ENCODE peak calls at places on chromosomes 13 and 19, in seven cellular contexts. One of them, this sample, is unnamed.

GRCh38 chr19:44905437-44906160 is at the start of gene APOE:
- DNase-seq in PC-9: peak; percentile 29
- DNase-seq in kidney: no peak
- DNase-seq in heart right ventricle: no peak
- DNase-seq in Peyer's patch: no peak
- DNase-seq in tibial nerve: no peak
- DNase-seq in A549: no peak
- DNase-seq in this sample: no peak

GRCh38 chr19:19752760-19753403 is 20.0 kb upstream of the ZNF14 start:
- DNase-seq in PC-9: no peak
- DNase-seq in kidney: no peak
- DNase-seq in heart right ventricle: no peak
- DNase-seq in Peyer's patch: no peak
- DNase-seq in tibial nerve: no peak
- DNase-seq in A549: no peak
- DNase-seq in this sample: no peak

GRCh38 chr19:53432088-53432661 is 391 bp downstream of the ZNF761 start:
- DNase-seq in PC-9: no peak
- DNase-seq in kidney: peak; percentile 74
- DNase-seq in heart right ventricle: peak; percentile 21
- DNase-seq in Peyer's patch: peak; percentile 53
- DNase-seq in tibial nerve: no peak
- DNase-seq in A549: no peak
- DNase-seq in this sample: peak; percentile 75

GRCh38 chr19:56125806-56126590 is 4.9 kb upstream of the ZNF787 start:
- DNase-seq in PC-9: no peak
- DNase-seq in kidney: no peak
- DNase-seq in heart right ventricle: no peak
- DNase-seq in Peyer's patch: no peak
- DNase-seq in tibial nerve: no peak
- DNase-seq in A549: no peak
- DNase-seq in this sample: no peak

GRCh38 chr19:50909240-50910070 is 1.7 kb downstream of the KLK4 start:
- DNase-seq in PC-9: peak; percentile 79
- DNase-seq in kidney: no peak
- DNase-seq in heart right ventricle: no peak
- DNase-seq in Peyer's patch: peak; percentile 84
- DNase-seq in tibial nerve: peak; percentile 31
- DNase-seq in A549: peak; percentile 86
- DNase-seq in this sample: no peak

GRCh38 chr13:51618626-51619025 is 34.4 kb downstream of the WDFY2 start:
- DNase-seq in PC-9: no peak
- DNase-seq in kidney: no peak
- DNase-seq in heart right ventricle: no peak
- DNase-seq in Peyer's patch: no peak
- DNase-seq in tibial nerve: no peak
- DNase-seq in A549: no peak
- DNase-seq in this sample: no peak

GRCh38 chr19:3046621-3047306 is 15.5 kb downstream of the TLE5 start:
- DNase-seq in PC-9: no peak
- DNase-seq in kidney: peak; percentile 90
- DNase-seq in heart right ventricle: peak; percentile 44
- DNase-seq in Peyer's patch: no peak
- DNase-seq in tibial nerve: no peak
- DNase-seq in A549: no peak
- DNase-seq in this sample: no peak

GRCh38 chr19:44687898-44688297 is 11.1 kb upstream of the CEACAM16 start:
- DNase-seq in PC-9: no peak
- DNase-seq in kidney: peak; percentile 0
- DNase-seq in heart right ventricle: no peak
- DNase-seq in Peyer's patch: no peak
- DNase-seq in tibial nerve: no peak
- DNase-seq in A549: no peak
- DNase-seq in this sample: no peak

GRCh38 chr19:54271106-54271505 is 9.8 kb downstream of the LILRB2 start:
- DNase-seq in PC-9: no peak
- DNase-seq in kidney: no peak
- DNase-seq in heart right ventricle: peak; percentile 38
- DNase-seq in Peyer's patch: no peak
- DNase-seq in tibial nerve: no peak
- DNase-seq in A549: no peak
- DNase-seq in this sample: peak; percentile 71

GRCh38 chr19:51141181-51141580 is 920 bp upstream of the SIGLEC7 start:
- DNase-seq in PC-9: no peak
- DNase-seq in kidney: no peak
- DNase-seq in heart right ventricle: no peak
- DNase-seq in Peyer's patch: no peak
- DNase-seq in tibial nerve: no peak
- DNase-seq in A549: no peak
- DNase-seq in this sample: no peak

GRCh38 chr19:46115396-46116109 is 8.9 kb downstream of the IGFL3 start:
- DNase-seq in PC-9: peak; percentile 57
- DNase-seq in kidney: no peak
- DNase-seq in heart right ventricle: no peak
- DNase-seq in Peyer's patch: no peak
- DNase-seq in tibial nerve: no peak
- DNase-seq in A549: peak; percentile 70
- DNase-seq in this sample: no peak

GRCh38 chr13:99206226-99206625 is 5.6 kb downstream of the UBAC2 start:
- DNase-seq in PC-9: no peak
- DNase-seq in kidney: no peak
- DNase-seq in heart right ventricle: no peak
- DNase-seq in Peyer's patch: no peak
- DNase-seq in tibial nerve: no peak
- DNase-seq in A549: no peak
- DNase-seq in this sample: no peak

GRCh38 chr13:99208185-99208584 is 7.5 kb downstream of the UBAC2 start:
- DNase-seq in PC-9: no peak
- DNase-seq in kidney: no peak
- DNase-seq in heart right ventricle: no peak
- DNase-seq in Peyer's patch: no peak
- DNase-seq in tibial nerve: no peak
- DNase-seq in A549: no peak
- DNase-seq in this sample: no peak

GRCh38 chr13:99207511-99207910 is 6.9 kb downstream of the UBAC2 start:
- DNase-seq in PC-9: no peak
- DNase-seq in kidney: no peak
- DNase-seq in heart right ventricle: no peak
- DNase-seq in Peyer's patch: no peak
- DNase-seq in tibial nerve: no peak
- DNase-seq in A549: no peak
- DNase-seq in this sample: no peak

GRCh38 chr13:99205621-99206220 is 5.1 kb downstream of the UBAC2 start:
- DNase-seq in PC-9: no peak
- DNase-seq in kidney: no peak
- DNase-seq in heart right ventricle: no peak
- DNase-seq in Peyer's patch: no peak
- DNase-seq in tibial nerve: no peak
- DNase-seq in A549: no peak
- DNase-seq in this sample: no peak

DNA sequence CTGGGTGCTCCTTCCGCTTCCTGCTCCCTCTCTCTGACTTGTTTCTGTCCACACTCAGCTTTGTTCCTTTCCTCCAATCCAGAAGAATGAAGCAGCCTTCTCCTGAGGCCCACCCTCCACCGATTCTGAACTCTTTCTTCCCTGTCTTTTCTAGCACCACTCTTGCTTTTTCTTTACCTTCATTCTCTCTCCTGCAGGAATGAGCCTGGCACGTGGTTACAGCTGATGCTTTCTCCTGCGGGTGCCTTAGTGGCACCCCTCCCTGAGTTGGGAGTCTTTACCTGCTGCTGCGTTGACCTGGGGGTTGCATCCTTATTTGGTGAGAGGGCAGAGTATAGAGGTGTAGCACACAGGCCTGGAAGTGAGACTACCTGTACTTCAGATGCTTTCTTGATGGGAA is 6.2 kb downstream of the UBAC2 start:
- DNase-seq in PC-9: no peak
- DNase-seq in kidney: no peak
- DNase-seq in heart right ventricle: no peak
- DNase-seq in Peyer's patch: no peak
- DNase-seq in tibial nerve: no peak
- DNase-seq in A549: no peak
- DNase-seq in this sample: no peak
- H3K4me1 ChIP-seq in PC-9: peaks cover 17% of the 10 kb centered on the region
- H3K4me1 ChIP-seq in kidney: peaks cover 8% of the 10 kb centered on the region
- H3K4me1 ChIP-seq in heart right ventricle: peaks cover 32% of the 10 kb centered on the region
- H3K4me1 ChIP-seq in Peyer's patch: peaks cover 5% of the 10 kb centered on the region
- H3K4me1 ChIP-seq in tibial nerve: peaks cover 16% of the 10 kb centered on the region
- H3K4me1 ChIP-seq in A549: peaks cover 7% of the 10 kb centered on the region
- H3K4me1 ChIP-seq in this sample: peaks cover 15% of the 10 kb centered on the region

GRCh38 chr19:49672131-49672919 is 4.7 kb upstream of the PRMT1 start:
- DNase-seq in PC-9: peak; percentile 63
- DNase-seq in kidney: peak; percentile 89
- DNase-seq in heart right ventricle: peak; percentile 76
- DNase-seq in Peyer's patch: peak; percentile 87
- DNase-seq in tibial nerve: peak; percentile 40
- DNase-seq in A549: peak; percentile 97
- DNase-seq in this sample: peak; percentile 88
- TF ChIP-seq CTCF in PC-9: peak; percentile 90
- TF ChIP-seq CTCF in kidney: peak; percentile 86
- TF ChIP-seq CTCF in heart right ventricle: peak; percentile 90
- TF ChIP-seq CTCF in Peyer's patch: peak; percentile 78
- TF ChIP-seq CTCF in tibial nerve: peak; percentile 85
- TF ChIP-seq CTCF in A549: peak; percentile 94
- TF ChIP-seq CTCF in this sample: peak; percentile 89

GRCh38 chr19:58265100-58265499 is 13.7 kb upstream of the ZNF8 start:
- DNase-seq in PC-9: no peak
- DNase-seq in kidney: no peak
- DNase-seq in heart right ventricle: no peak
- DNase-seq in Peyer's patch: no peak
- DNase-seq in tibial nerve: no peak
- DNase-seq in A549: no peak
- DNase-seq in this sample: no peak
- H3K4me1 ChIP-seq in PC-9: no peaks in the 10 kb centered on the region
- H3K4me1 ChIP-seq in kidney: no peaks in the 10 kb centered on the region
- H3K4me1 ChIP-seq in heart right ventricle: no peaks in the 10 kb centered on the region
- H3K4me1 ChIP-seq in Peyer's patch: no peaks in the 10 kb centered on the region
- H3K4me1 ChIP-seq in tibial nerve: no peaks in the 10 kb centered on the region
- H3K4me1 ChIP-seq in A549: no peaks in the 10 kb centered on the region
- H3K4me1 ChIP-seq in this sample: no peaks in the 10 kb centered on the region

DNA sequence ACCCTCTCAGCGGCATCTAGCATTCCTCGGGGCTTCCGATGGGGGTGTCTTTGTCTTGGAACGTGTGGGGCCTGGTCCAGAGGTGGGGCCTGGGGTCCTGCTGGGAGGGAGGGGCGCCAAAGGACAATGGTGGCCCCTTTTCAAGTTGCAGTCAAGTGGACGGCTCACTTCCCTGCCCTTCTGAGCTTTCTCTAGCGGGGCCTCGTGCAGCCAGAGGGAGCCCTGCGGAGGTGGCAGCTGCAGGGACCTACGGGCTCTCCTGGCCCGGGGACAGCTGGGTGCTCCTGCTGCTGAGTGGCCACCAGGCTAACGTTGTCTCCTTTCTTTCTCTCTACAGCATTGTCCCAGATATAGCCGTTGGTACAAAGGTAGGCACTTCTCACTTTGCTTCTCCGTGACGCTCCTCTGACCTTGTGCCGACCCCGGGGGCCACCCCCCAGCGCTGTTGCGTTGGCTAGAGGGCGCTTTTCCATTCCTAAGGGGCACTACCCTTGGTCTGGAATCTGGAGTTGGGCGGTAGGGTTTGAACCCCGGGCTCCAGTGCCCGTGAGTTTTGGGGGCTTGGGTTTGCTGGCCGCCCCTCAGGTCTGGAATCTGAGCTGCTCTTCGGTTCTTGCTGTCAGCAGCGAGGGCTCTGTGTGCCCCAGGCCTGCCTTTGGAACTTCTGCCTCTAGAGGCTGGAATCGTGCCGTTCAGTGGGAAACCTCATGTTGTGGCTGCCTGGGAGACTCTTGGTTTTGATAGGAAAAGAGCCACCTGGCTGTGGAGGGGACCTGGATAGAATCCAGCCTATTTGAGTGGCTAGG is 2.0 kb downstream of the PTBP1 start:
- DNase-seq in PC-9: no peak
- DNase-seq in kidney: peak; percentile 79
- DNase-seq in heart right ventricle: no peak
- DNase-seq in Peyer's patch: no peak
- DNase-seq in tibial nerve: no peak
- DNase-seq in A549: no peak
- DNase-seq in this sample: no peak
- TF ChIP-seq CTCF in PC-9: peak; percentile 12
- TF ChIP-seq CTCF in kidney: no peak
- TF ChIP-seq CTCF in heart right ventricle: no peak
- TF ChIP-seq CTCF in Peyer's patch: no peak
- TF ChIP-seq CTCF in tibial nerve: no peak
- TF ChIP-seq CTCF in A549: peak; percentile 27
- TF ChIP-seq CTCF in this sample: no peak

DNA sequence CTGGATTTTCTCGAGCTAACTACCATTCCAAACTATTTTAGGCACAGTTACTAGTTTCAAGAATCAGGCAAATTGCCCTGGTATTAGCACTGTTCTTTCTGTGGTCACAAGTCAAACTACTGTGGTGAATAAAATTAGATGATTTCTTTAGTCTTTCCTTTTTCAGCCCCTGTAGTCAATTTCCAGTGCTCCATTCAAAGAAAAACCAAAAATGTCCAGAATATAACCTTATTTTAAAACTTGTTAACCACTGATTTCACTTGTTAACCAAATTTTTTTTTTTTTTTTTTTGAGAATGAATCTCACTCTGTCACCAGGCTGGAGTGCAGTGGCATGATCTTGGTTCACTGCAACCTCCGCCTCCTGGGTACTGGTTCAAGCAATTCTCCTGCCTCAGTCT is 50.6 kb upstream of the USPL1 start:
- DNase-seq in PC-9: no peak
- DNase-seq in kidney: no peak
- DNase-seq in heart right ventricle: no peak
- DNase-seq in Peyer's patch: no peak
- DNase-seq in tibial nerve: no peak
- DNase-seq in A549: no peak
- DNase-seq in this sample: no peak
- H3K4me1 ChIP-seq in PC-9: peaks cover 18% of the 10 kb centered on the region
- H3K4me1 ChIP-seq in kidney: no peaks in the 10 kb centered on the region
- H3K4me1 ChIP-seq in heart right ventricle: peaks cover 13% of the 10 kb centered on the region
- H3K4me1 ChIP-seq in Peyer's patch: no peaks in the 10 kb centered on the region
- H3K4me1 ChIP-seq in tibial nerve: peaks cover 3% of the 10 kb centered on the region
- H3K4me1 ChIP-seq in A549: peaks cover 19% of the 10 kb centered on the region
- H3K4me1 ChIP-seq in this sample: peaks cover 4% of the 10 kb centered on the region

GRCh38 chr13:99442273-99442895 is 58.9 kb upstream of the TM9SF2 start:
- DNase-seq in PC-9: peak; percentile 42
- DNase-seq in kidney: no peak
- DNase-seq in heart right ventricle: peak; percentile 38
- DNase-seq in Peyer's patch: no peak
- DNase-seq in tibial nerve: no peak
- DNase-seq in A549: peak; percentile 15
- DNase-seq in this sample: no peak
- TF ChIP-seq CTCF in PC-9: peak; percentile 96
- TF ChIP-seq CTCF in kidney: peak; percentile 93
- TF ChIP-seq CTCF in heart right ventricle: peak; percentile 96
- TF ChIP-seq CTCF in Peyer's patch: peak; percentile 94
- TF ChIP-seq CTCF in tibial nerve: peak; percentile 77
- TF ChIP-seq CTCF in A549: peak; percentile 77
- TF ChIP-seq CTCF in this sample: peak; percentile 98

GRCh38 chr19:30791116-30791515 is 418.9 kb downstream of the ZNF536 start:
- DNase-seq in PC-9: no peak
- DNase-seq in kidney: no peak
- DNase-seq in heart right ventricle: no peak
- DNase-seq in Peyer's patch: no peak
- DNase-seq in tibial nerve: no peak
- DNase-seq in A549: no peak
- DNase-seq in this sample: no peak
- H3K4me1 ChIP-seq in PC-9: no peaks in the 10 kb centered on the region
- H3K4me1 ChIP-seq in kidney: no peaks in the 10 kb centered on the region
- H3K4me1 ChIP-seq in heart right ventricle: no peaks in the 10 kb centered on the region
- H3K4me1 ChIP-seq in Peyer's patch: no peaks in the 10 kb centered on the region
- H3K4me1 ChIP-seq in tibial nerve: no peaks in the 10 kb centered on the region
- H3K4me1 ChIP-seq in A549: no peaks in the 10 kb centered on the region
- H3K4me1 ChIP-seq in this sample: no peaks in the 10 kb centered on the region